ENCODE peak calls at places on chromosomes 12 and 14, in ten cellular contexts. A is OCI-LY7; Q is lower lobe of right lung; T is IMR-90; F is effector memory CD4-positive, alpha-beta T cell; K is heart left ventricle; D is lung; G is NT2/D1; I is stomach; W is left ventricle myocardium inferior. N is an unnamed sample. For H3K4me1, the result is how much of the 10 kb centered on the place peaks cover.

GRCh38 chr14:65255029-65255545 is 152.8 kb upstream of the MAX start:
- DNase-seq in D (no peak), W (no peak), G (no peak), F (no peak), I (no peak), T (peak), A (no peak), K (no peak), Q (no peak), N (no peak)

GRCh38 chr12:48420031-48420775 is 52.2 kb upstream of the ANP32D start:
- DNase-seq in Q (no peak), F (no peak), D (no peak), K (no peak), T (no peak), I (no peak), A (no peak), G (no peak), W (no peak), N (no peak)

GRCh38 chr14:22291406-22291805 is 297.6 kb downstream of the DAD1 start:
- DNase-seq in K (no peak), Q (no peak), W (no peak), I (no peak), D (no peak), G (no peak), A (no peak), T (peak), F (no peak), N (no peak)

GRCh38 chr14:26276757-26277156 is 321.1 kb downstream of the NOVA1 start:
- DNase-seq in F (no peak), Q (no peak), K (no peak), G (peak), A (no peak), T (no peak), W (no peak), I (no peak), D (no peak), N (no peak)

GRCh38 chr12:49133014-49133413 is 1.8 kb upstream of the TUBA1B start:
- DNase-seq in W (no peak), F (no peak), G (no peak), Q (no peak), K (no peak), I (no peak), D (no peak), T (no peak), A (peak), N (no peak)

GRCh38 chr12:124270671-124271070 is 24.2 kb upstream of the RFLNA start:
- DNase-seq in A (no peak), Q (no peak), I (no peak), T (no peak), K (no peak), D (no peak), G (no peak), F (no peak), W (no peak), N (no peak)

GRCh38 chr14:95519699-95520098 is 3.2 kb upstream of the SYNE3 start:
- DNase-seq in Q (peak), W (peak), I (peak), T (peak), G (no peak), A (peak), F (peak), D (peak), K (peak), N (peak)

GRCh38 chr14:51145246-51145645 is 50.3 kb upstream of the TRIM9 start:
- DNase-seq in Q (no peak), W (no peak), D (no peak), T (no peak), I (no peak), F (no peak), G (no peak), K (no peak), A (no peak), N (no peak)

GRCh38 chr14:103296007-103296406 is 38.0 kb upstream of the EIF5 start:
- DNase-seq in I (no peak), A (no peak), D (no peak), Q (no peak), K (no peak), F (no peak), T (peak), G (no peak), W (no peak), N (no peak)

GRCh38 chr12:92431146-92431545 is 271.6 kb upstream of the PLEKHG7 start:
- DNase-seq in I (no peak), A (peak), K (no peak), T (no peak), F (no peak), W (no peak), G (no peak), Q (no peak), D (no peak), N (no peak)

GRCh38 chr12:57850924-57851323 is 4.4 kb upstream of the CTDSP2 start:
- DNase-seq in W (no peak), G (no peak), K (no peak), A (peak), T (no peak), I (no peak), F (no peak), Q (no peak), D (no peak), N (no peak)

GRCh38 chr12:61355105-61355504 is 905.1 kb upstream of the USP15 start:
- DNase-seq in D (no peak), I (no peak), T (no peak), W (no peak), F (no peak), K (no peak), Q (no peak), A (no peak), G (no peak), N (no peak)

GRCh38 chr12:123251403-123252076 is 18.3 kb downstream of the MTRFR start:
- DNase-seq in G (no peak), F (no peak), K (no peak), W (no peak), I (no peak), A (no peak), Q (no peak), D (no peak), T (no peak), N (no peak)

GRCh38 chr12:9214536-9214935 is 6.3 kb upstream of the PZP start:
- DNase-seq in F (no peak), G (no peak), W (no peak), Q (no peak), A (no peak), D (no peak), T (no peak), K (no peak), I (no peak), N (no peak)

GRCh38 chr12:47990351-47991105 is 13.7 kb downstream of the COL2A1 start:
- DNase-seq in I (no peak), A (peak), W (no peak), F (peak), D (no peak), K (no peak), G (no peak), T (peak), Q (no peak), N (no peak)

GRCh38 chr12:95700316-95700785 is 90.2 kb downstream of the NTN4 start:
- DNase-seq in D (no peak), G (no peak), K (no peak), F (no peak), Q (no peak), I (no peak), W (no peak), T (peak), A (no peak), N (no peak)

GRCh38 chr14:51455041-51455835 is 196.5 kb upstream of the FRMD6 start:
- DNase-seq in K (no peak), Q (no peak), I (no peak), T (no peak), A (no peak), W (no peak), F (no peak), D (no peak), G (no peak), N (no peak)

GRCh38 chr14:97283450-97284230 is 486.5 kb downstream of the VRK1 start:
- DNase-seq in F (no peak), Q (no peak), T (no peak), K (no peak), G (no peak), I (no peak), W (no peak), A (no peak), D (no peak), N (no peak)

GRCh38 chr14:51674294-51675002 is 22.7 kb downstream of the FRMD6 start:
- DNase-seq in F (no peak), I (no peak), A (no peak), T (peak), D (no peak), K (no peak), W (no peak), Q (no peak), G (no peak), N (no peak)

GRCh38 chr14:33493329-33493728 is 457.5 kb downstream of the EGLN3 start:
- DNase-seq in I (no peak), F (no peak), W (no peak), D (no peak), G (no peak), A (no peak), Q (no peak), T (no peak), K (no peak), N (no peak)

GRCh38 chr14:102020058-102020971 is 55.9 kb downstream of the DYNC1H1 start:
- DNase-seq in T (peak), I (no peak), K (no peak), Q (no peak), W (no peak), F (no peak), G (no peak), A (no peak), D (no peak), N (no peak)

GRCh38 chr14:22152901-22153300 is 436.1 kb downstream of the DAD1 start:
- DNase-seq in Q (no peak), G (no peak), I (no peak), A (no peak), D (no peak), T (no peak), K (no peak), W (no peak), F (no peak), N (no peak)

GRCh38 chr12:26697217-26697616 is 135.8 kb downstream of the ITPR2 start:
- DNase-seq in A (no peak), D (no peak), Q (no peak), W (no peak), K (no peak), G (no peak), T (peak), F (no peak), I (no peak), N (no peak)

GRCh38 chr12:6548556-6549378 is 7.1 kb downstream of the IFFO1 start:
- DNase-seq in D (no peak), A (no peak), F (no peak), T (peak), W (no peak), G (no peak), Q (no peak), K (no peak), I (no peak), N (peak)

GRCh38 chr12:47408171-47408871 is 297.5 kb downstream of the RPAP3 start:
- DNase-seq in D (peak), W (no peak), T (no peak), F (no peak), A (peak), G (peak), I (no peak), Q (no peak), K (no peak), N (no peak)

GRCh38 chr14:24984846-24985589 is 64.9 kb downstream of the STXBP6 start:
- DNase-seq in I (peak), A (no peak), T (no peak), K (peak), W (no peak), D (no peak), F (no peak), G (no peak), Q (no peak), N (no peak)

GRCh38 chr12:6667559-6668210 is 4.8 kb upstream of the ING4 start:
- DNase-seq in K (no peak), G (no peak), Q (no peak), D (no peak), I (no peak), T (no peak), F (no peak), A (peak), W (no peak), N (no peak)

GRCh38 chr14:104706733-104707628 is 17.0 kb upstream of the ADSS1 start:
- DNase-seq in D (no peak), I (no peak), G (no peak), A (no peak), Q (no peak), W (no peak), F (no peak), K (no peak), T (no peak), N (no peak)

GRCh38 chr14:72743626-72744025 is 150.3 kb downstream of the DPF3 start:
- DNase-seq in F (no peak), Q (no peak), I (peak), T (no peak), A (no peak), G (no peak), D (peak), K (no peak), W (no peak), N (no peak)

GRCh38 chr14:101761881-101762529 is 496 bp downstream of the PPP2R5C start:
- DNase-seq in F (peak), D (no peak), G (no peak), Q (peak), W (peak), I (peak), A (peak), K (peak), T (no peak), N (no peak)

GRCh38 chr12:87848248-87848868 is 180.8 kb downstream of the C12orf50 start:
- DNase-seq in D (no peak), F (no peak), W (no peak), K (no peak), Q (no peak), A (peak), I (no peak), G (peak), T (peak), N (no peak)

GRCh38 chr14:93306844-93307243 is 26.0 kb downstream of the BTBD7 start:
- DNase-seq in G (no peak), D (no peak), T (no peak), Q (no peak), A (no peak), F (no peak), I (no peak), K (no peak), W (no peak), N (no peak)

GRCh38 chr12:111937429-111937828 is 75.5 kb downstream of the TMEM116 start:
- DNase-seq in G (no peak), D (no peak), W (no peak), K (no peak), I (no peak), A (no peak), T (peak), F (no peak), Q (no peak), N (no peak)

GRCh38 chr14:21940887-21941855 is 267.6 kb upstream of the OR4E1 start:
- DNase-seq in Q (no peak), D (no peak), I (no peak), K (no peak), W (no peak), T (peak), A (peak), F (peak), G (no peak), N (no peak)

GRCh38 chr12:52119398-52120254 is 40.1 kb downstream of the SMIM41 start:
- DNase-seq in T (no peak), Q (no peak), K (peak), G (peak), F (no peak), A (peak), W (peak), D (peak), I (peak), N (no peak)

GRCh38 chr12:49049566-49050224 is 10.9 kb downstream of the KMT2D start:
- DNase-seq in T (peak), I (no peak), F (no peak), D (no peak), K (peak), A (no peak), W (no peak), G (no peak), Q (peak), N (no peak)

GRCh38 chr14:53306267-53306721 is 153.2 kb upstream of the DDHD1 start:
- DNase-seq in W (peak), I (peak), K (peak), Q (no peak), G (no peak), D (peak), F (no peak), T (peak), A (peak), N (peak)

DNA sequence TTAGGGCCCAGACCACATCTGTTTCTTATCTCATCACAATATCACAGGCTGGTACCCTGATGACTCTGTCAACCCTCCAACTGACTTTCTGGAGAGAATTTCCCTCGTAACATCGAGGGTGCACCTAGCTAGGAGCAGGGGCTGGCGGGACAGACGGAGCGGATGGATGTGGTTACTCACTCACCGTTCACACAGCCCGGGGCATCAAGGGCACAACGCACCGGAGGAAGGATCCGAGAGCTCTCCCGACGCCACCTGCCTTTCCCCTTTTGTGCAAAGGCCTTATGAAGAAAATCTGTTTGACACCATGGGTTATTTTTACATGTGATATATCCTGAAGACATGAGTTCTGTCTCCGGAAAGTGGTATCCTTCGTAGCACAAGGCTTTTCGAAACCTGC is 31.4 kb downstream of the SLC15A4 start:
- DNase-seq in F (no peak), G (no peak), W (no peak), Q (peak), D (no peak), I (peak), A (no peak), T (no peak), K (no peak), N (no peak)
- H3K4me1 ChIP-seq in F (under half), G (under half), W (under half), Q (under half), D (under half), I (under half), A (half or more), T (under half), K (under half), N (under half)

DNA sequence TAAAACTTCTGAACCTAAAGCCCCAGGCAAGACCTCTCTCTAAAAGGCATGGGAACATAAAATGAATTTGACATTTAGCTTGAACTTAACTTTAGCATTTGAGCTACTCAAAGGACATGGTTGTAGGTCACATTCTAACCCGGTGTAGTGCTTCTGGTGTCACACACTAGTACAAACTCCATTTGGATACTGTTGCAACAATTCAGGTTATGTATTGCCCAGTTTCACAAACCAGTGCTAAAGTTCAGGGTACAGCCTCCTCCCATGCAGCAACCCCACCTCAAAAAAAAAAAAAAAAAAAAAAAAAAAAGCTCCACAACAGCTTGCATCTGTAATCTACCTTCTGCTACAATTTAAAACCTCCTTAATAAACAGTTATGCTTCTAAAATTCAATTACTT is 7.8 kb downstream of the PPTC7 start:
- DNase-seq in T (no peak), W (no peak), D (no peak), F (no peak), K (no peak), Q (no peak), I (no peak), A (no peak), G (no peak), N (no peak)
- H3K4me1 ChIP-seq in T (under half), W (half or more), D (under half), F (under half), K (under half), Q (half or more), I (half or more), A (under half), G (under half), N (half or more)

GRCh38 chr14:75450381-75451276 is 22.8 kb downstream of the JDP2 start:
- DNase-seq in W (peak), Q (peak), K (peak), I (peak), D (peak), T (peak), A (no peak), F (no peak), G (no peak), N (peak)
- H3K4me1 ChIP-seq in W (half or more), Q (half or more), K (under half), I (half or more), D (under half), T (half or more), A (half or more), F (under half), G (under half), N (half or more)

DNA sequence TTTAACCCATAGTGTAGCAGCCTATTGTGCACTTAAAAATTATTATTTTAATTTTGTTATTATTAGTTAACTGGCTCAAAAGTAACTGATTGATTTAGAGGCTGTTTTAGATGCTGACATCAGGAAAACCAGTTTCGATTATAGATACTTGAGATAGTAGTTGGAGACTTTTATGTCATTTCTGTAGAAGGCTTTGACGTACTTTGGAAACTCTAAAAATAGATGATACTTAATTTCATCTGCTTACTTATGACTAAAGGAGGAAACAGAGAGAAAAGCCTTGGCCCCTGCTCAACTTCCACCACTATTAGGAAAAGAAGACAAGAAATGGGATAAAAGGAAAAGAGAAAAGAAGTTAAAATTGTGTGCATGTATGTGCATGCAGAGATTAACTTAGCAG is 219.3 kb upstream of the HMGA2 start:
- DNase-seq in T (peak), W (no peak), K (no peak), Q (no peak), I (no peak), G (no peak), A (no peak), F (no peak), D (no peak), N (no peak)
- H3K4me1 ChIP-seq in T (under half), W (under half), K (under half), Q (under half), I (under half), G (under half), A (under half), F (under half), D (under half), N (under half)

GRCh38 chr14:68274722-68275121 is 455.1 kb downstream of the RAD51B start:
- DNase-seq in F (no peak), T (no peak), I (no peak), G (no peak), W (no peak), Q (no peak), K (no peak), A (no peak), D (no peak), N (no peak)
- H3K4me1 ChIP-seq in F (under half), T (under half), I (half or more), G (under half), W (under half), Q (under half), K (under half), A (half or more), D (under half), N (under half)

GRCh38 chr12:12230275-12230674 is 36.6 kb downstream of the LRP6 start:
- DNase-seq in W (no peak), D (no peak), K (no peak), G (no peak), F (no peak), A (no peak), I (no peak), T (no peak), Q (no peak), N (no peak)

GRCh38 chr12:12228402-12228801 is 38.4 kb downstream of the LRP6 start:
- DNase-seq in Q (no peak), D (no peak), A (no peak), F (no peak), I (no peak), T (no peak), W (no peak), K (no peak), G (no peak), N (no peak)

GRCh38 chr12:12226187-12226586 is 40.7 kb downstream of the LRP6 start:
- DNase-seq in F (no peak), A (no peak), G (no peak), D (no peak), Q (no peak), W (no peak), K (no peak), T (no peak), I (no peak), N (no peak)

GRCh38 chr12:12224240-12224940 is 42.5 kb downstream of the LRP6 start:
- DNase-seq in W (no peak), Q (no peak), I (no peak), F (no peak), D (no peak), A (no peak), G (no peak), T (peak), K (no peak), N (no peak)

GRCh38 chr12:12229556-12230092 is 37.2 kb downstream of the LRP6 start:
- DNase-seq in G (no peak), Q (no peak), I (no peak), F (no peak), W (no peak), T (peak), A (no peak), D (no peak), K (no peak), N (no peak)
- H3K4me1 ChIP-seq in G (under half), Q (under half), I (under half), F (under half), W (under half), T (under half), A (under half), D (under half), K (under half), N (under half)

GRCh38 chr12:53182836-53183235 is 2.1 kb upstream of the CSAD start:
- DNase-seq in A (no peak), G (no peak), F (no peak), T (no peak), Q (no peak), W (no peak), K (no peak), I (no peak), D (no peak), N (no peak)
- H3K4me1 ChIP-seq in A (half or more), G (under half), F (under half), T (under half), Q (under half), W (half or more), K (under half), I (half or more), D (under half), N (under half)

GRCh38 chr14:68566075-68566474 is 226.8 kb downstream of the ZFP36L1 start:
- DNase-seq in D (no peak), K (no peak), A (no peak), G (no peak), F (no peak), W (no peak), I (no peak), Q (no peak), T (no peak), N (no peak)
- H3K4me1 ChIP-seq in D (under half), K (under half), A (under half), G (under half), F (under half), W (half or more), I (half or more), Q (half or more), T (under half), N (under half)

N was measured in psoas muscle.